ENCODE peak calls at places on chromosomes 3 and 15, in six cellular contexts. F is HCT116, A is upper lobe of right lung, K is A549, V is tibial nerve, R is thoracic aorta. B is an unnamed sample.
A peak's percentile ranks its signal among the peaks of the same experiment; 100 is the strongest.

GRCh38 chr3:76900571-76900970 is 139.3 kb upstream of the ROBO2 start:
- DNase-seq in R (no peak), K (no peak), F (no peak), V (no peak), A (no peak), B (no peak)

GRCh38 chr3:132721479-132722164 is 587 bp downstream of the NPHP3 start:
- DNase-seq in R (peak; percentile 36), A (peak; percentile 88), K (peak; percentile 43), V (peak; percentile 37), F (no peak), B (no peak)

GRCh38 chr3:147414369-147415135 is 5.4 kb downstream of the ZIC1 start:
- DNase-seq in K (no peak), A (no peak), V (no peak), R (no peak), F (no peak), B (no peak)

GRCh38 chr3:128378631-128379347 is 87.9 kb downstream of the DNAJB8 start:
- DNase-seq in V (no peak), K (no peak), R (no peak), F (no peak), A (no peak), B (no peak)

GRCh38 chr3:191176038-191176437 is 23.0 kb upstream of the OSTN start:
- DNase-seq in V (no peak), R (no peak), K (no peak), F (no peak), A (no peak), B (no peak)

GRCh38 chr3:135007622-135008021 is 212.6 kb downstream of the EPHB1 start:
- DNase-seq in V (no peak), A (no peak), K (no peak), R (no peak), F (no peak), B (no peak)

GRCh38 chr15:82952156-82953081 is at the start of gene HOMER2:
- DNase-seq in R (no peak), F (no peak), A (peak; percentile 79), V (no peak), K (peak; percentile 57), B (no peak)

GRCh38 chr15:79874242-79874641 is 22.6 kb downstream of the MTHFS start:
- DNase-seq in R (no peak), V (no peak), A (no peak), K (no peak), F (peak; percentile 35), B (no peak)

GRCh38 chr3:14414841-14415464 is 12.5 kb downstream of the SLC6A6 start:
- DNase-seq in K (no peak), V (no peak), R (no peak), A (no peak), F (no peak), B (no peak)

GRCh38 chr3:14415501-14415900 is 13.1 kb downstream of the SLC6A6 start:
- DNase-seq in V (no peak), A (no peak), K (no peak), R (no peak), F (no peak), B (no peak)

GRCh38 chr3:14411988-14412387 is 9.6 kb downstream of the SLC6A6 start:
- DNase-seq in A (no peak), R (no peak), K (no peak), V (no peak), F (no peak), B (no peak)

GRCh38 chr3:14412831-14413380 is 10.5 kb downstream of the SLC6A6 start:
- DNase-seq in F (no peak), R (no peak), A (no peak), K (no peak), V (no peak), B (no peak)

DNA sequence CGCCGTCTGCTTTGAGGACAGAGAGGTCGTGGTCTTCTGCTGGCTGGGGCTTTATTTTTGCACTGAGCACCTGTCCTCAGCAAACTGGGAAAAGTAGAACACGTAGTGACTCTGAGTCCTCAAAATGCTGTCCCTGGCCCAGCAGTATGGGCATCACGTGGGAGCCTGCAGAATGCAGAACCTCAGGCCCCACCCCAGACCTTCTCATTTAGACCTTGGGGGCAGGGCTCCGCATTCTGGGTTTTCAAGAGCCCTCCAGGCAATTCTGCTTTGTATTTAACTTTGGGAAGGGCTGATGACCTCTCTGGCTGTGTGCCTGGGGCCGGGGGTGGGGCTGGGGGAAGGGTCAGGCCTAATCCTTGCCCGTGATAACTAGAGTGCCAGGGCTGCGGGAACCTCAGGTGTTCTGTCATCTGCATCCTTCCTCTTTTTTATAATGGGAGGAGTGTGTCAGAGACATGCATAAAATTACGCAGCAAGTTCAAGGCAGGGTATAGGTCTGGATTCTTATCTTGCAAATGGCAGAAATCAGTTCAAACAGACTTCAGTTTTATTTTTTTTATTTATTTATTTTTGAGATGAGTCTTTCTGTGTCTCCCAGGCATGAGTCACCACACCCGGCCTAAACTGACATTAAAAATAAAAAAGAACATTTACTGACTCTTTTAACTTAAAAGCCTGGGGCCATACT is 11.1 kb downstream of the SLC6A6 start:
- DNase-seq in F (no peak), K (no peak), A (peak; percentile 84), V (no peak), R (no peak), B (no peak)
- H3K4me1 ChIP-seq in F (peaks cover 25% of the 10 kb centered on the region), K (peaks cover 100% of the 10 kb centered on the region), A (peaks cover 44% of the 10 kb centered on the region), V (peaks cover 15% of the 10 kb centered on the region), R (peaks cover 12% of the 10 kb centered on the region), B (peaks cover 4% of the 10 kb centered on the region)

GRCh38 chr3:41075958-41076357 is 123.3 kb upstream of the CTNNB1 start:
- DNase-seq in R (no peak), F (no peak), V (peak; percentile 18), K (no peak), A (no peak), B (no peak)

GRCh38 chr3:41073190-41073589 is 126.1 kb upstream of the CTNNB1 start:
- DNase-seq in K (no peak), V (no peak), A (no peak), R (no peak), F (no peak), B (no peak)

DNA sequence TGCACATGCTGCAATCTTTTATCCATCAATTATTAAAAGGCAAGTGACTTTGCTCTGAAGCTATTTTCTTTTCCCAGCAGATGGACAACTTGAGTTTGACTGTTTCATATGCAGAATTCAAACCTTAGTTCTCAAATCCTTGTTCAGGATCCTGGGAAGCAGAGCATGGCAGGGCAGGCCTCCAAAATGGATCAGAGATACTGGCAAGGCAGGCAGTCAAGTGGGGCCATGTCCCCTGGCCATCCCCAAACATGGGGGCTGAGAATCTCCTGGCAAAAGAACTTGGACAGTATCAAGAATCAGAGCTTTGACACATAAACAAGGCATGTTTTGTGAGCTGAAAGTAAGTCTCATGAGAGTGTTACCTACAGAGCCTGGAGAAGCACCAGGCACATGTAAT is 122.9 kb upstream of the CTNNB1 start:
- DNase-seq in V (no peak), R (no peak), A (no peak), F (no peak), K (no peak), B (no peak)
- H3K27ac ChIP-seq in V (no peak overlapping the region), R (no peak overlapping the region), A (no peak overlapping the region), F (no peak overlapping the region), K (no peak overlapping the region), B (no peak overlapping the region)

GRCh38 chr3:194572944-194573491 is 60.2 kb downstream of the TMEM44 start:
- DNase-seq in K (no peak), R (no peak), A (no peak), F (no peak), V (no peak), B (no peak)
- H3K4me1 ChIP-seq in K (peaks cover 49% of the 10 kb centered on the region), R (peaks cover 12% of the 10 kb centered on the region), A (peaks cover 18% of the 10 kb centered on the region), F (peaks cover 33% of the 10 kb centered on the region), V (peaks cover 33% of the 10 kb centered on the region), B (no peaks in the 10 kb centered on the region)

DNA sequence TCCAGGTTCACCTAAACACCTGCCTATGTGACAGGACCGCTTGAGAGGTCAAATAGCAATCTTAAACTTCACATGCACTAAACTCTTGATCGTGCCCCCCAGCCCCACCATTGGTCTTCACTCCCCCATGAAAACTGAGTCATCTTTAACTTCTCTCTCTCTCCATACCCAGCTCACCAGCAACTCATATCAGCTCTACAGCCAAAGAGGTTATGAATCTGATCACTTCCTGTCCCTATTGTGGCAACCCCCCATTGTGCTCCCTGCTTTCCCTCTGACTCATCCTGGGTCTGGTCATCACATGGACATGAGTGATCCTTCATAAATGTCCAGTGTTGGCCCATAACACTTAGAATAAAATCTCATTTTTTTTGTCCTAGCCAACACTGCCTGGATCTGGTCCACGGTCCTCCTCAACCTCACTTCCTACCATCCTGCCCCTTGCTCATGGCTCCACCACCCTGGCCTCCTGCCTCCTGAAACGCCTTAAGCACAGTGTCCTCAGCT is 103.4 kb upstream of the HACD2 start:
- DNase-seq in K (peak; percentile 68), V (no peak), R (peak; percentile 47), A (no peak), F (peak; percentile 21), B (no peak)
- H3K27ac ChIP-seq in K (peak overlapping the region; percentile 55), V (no peak overlapping the region), R (peak overlapping the region; percentile 94), A (peak overlapping the region; percentile 58), F (no peak overlapping the region), B (no peak overlapping the region)

GRCh38 chr15:41940441-41940857 is 31.9 kb downstream of the EHD4 start:
- DNase-seq in R (no peak), F (peak; percentile 82), V (no peak), K (no peak), A (no peak), B (peak; percentile 22)
- H3K4me1 ChIP-seq in R (peaks cover 18% of the 10 kb centered on the region), F (peaks cover 95% of the 10 kb centered on the region), V (peaks cover 39% of the 10 kb centered on the region), K (peaks cover 39% of the 10 kb centered on the region), A (peaks cover 47% of the 10 kb centered on the region), B (peaks cover 39% of the 10 kb centered on the region)

GRCh38 chr15:89749059-89749458 is 2.0 kb downstream of the MESP1 start:
- DNase-seq in F (no peak), R (no peak), K (no peak), A (no peak), V (no peak), B (no peak)

GRCh38 chr15:89749951-89750559 is 994 bp downstream of the MESP1 start:
- DNase-seq in R (no peak), A (no peak), K (no peak), V (no peak), F (no peak), B (no peak)

GRCh38 chr15:89749526-89749925 is 1.5 kb downstream of the MESP1 start:
- DNase-seq in K (no peak), F (no peak), V (no peak), R (no peak), A (no peak), B (no peak)

GRCh38 chr15:89751748-89752147 is 699 bp upstream of the MESP1 start:
- DNase-seq in K (no peak), V (no peak), F (no peak), R (no peak), A (peak; percentile 77), B (no peak)

GRCh38 chr15:89750560-89751542 is at the start of gene MESP1:
- DNase-seq in A (peak; percentile 97), K (peak; percentile 96), V (peak; percentile 76), F (peak; percentile 78), R (peak; percentile 71), B (peak; percentile 81)
- H3K27ac ChIP-seq in A (peak within 1 kb of the TSS; percentile 58), K (peak within 1 kb of the TSS; percentile 81), V (peak within 1 kb of the TSS; percentile 23), F (peak within 1 kb of the TSS; percentile 74), R (no peak within 1 kb of the TSS), B (peak within 1 kb of the TSS; percentile 42)

GRCh38 chr15:85404922-85405293 is 24.5 kb downstream of the AKAP13 start:
- DNase-seq in F (no peak), R (no peak), K (no peak), A (no peak), V (no peak), B (no peak)
- H3K4me1 ChIP-seq in F (peaks cover 52% of the 10 kb centered on the region), R (peaks cover 52% of the 10 kb centered on the region), K (peaks cover 70% of the 10 kb centered on the region), A (peaks cover 78% of the 10 kb centered on the region), V (peaks cover 68% of the 10 kb centered on the region), B (peaks cover 19% of the 10 kb centered on the region)

GRCh38 chr3:125191730-125192129 is 20.8 kb downstream of the SLC12A8 start:
- DNase-seq in R (no peak), F (no peak), K (no peak), A (no peak), V (no peak), B (no peak)
- H3K27ac ChIP-seq in R (no peak overlapping the region), F (no peak overlapping the region), K (no peak overlapping the region), A (no peak overlapping the region), V (no peak overlapping the region), B (no peak overlapping the region)

B was measured in effector memory CD4-positive, alpha-beta T cell.